ENCODE peak calls at places on chromosomes 6 and 20, in five cellular contexts. B, D, Y, O and I are unnamed samples.
A peak's percentile ranks its signal among the peaks of the same experiment; 100 is the strongest.

GRCh38 chr6:18415671-18416340 is 28.7 kb downstream of the RNF144B start:
- DNase-seq in B (no peak), D (no peak), Y (no peak), O (peak; percentile 51), I (peak; percentile 69)

GRCh38 chr20:1860446-1860845 is 34.8 kb upstream of the SIRPA start:
- DNase-seq in B (no peak), D (peak; percentile 78), Y (no peak), O (no peak), I (no peak)

GRCh38 chr20:11352041-11352440 is 565.7 kb upstream of the BTBD3 start:
- DNase-seq in B (no peak), D (no peak), Y (no peak), O (no peak), I (no peak)

GRCh38 chr6:150406948-150407347 is 38.1 kb downstream of the IYD start:
- DNase-seq in B (no peak), D (peak; percentile 48), Y (no peak), O (no peak), I (no peak)

GRCh38 chr6:169189686-169190085 is 64.0 kb downstream of the THBS2 start:
- DNase-seq in B (no peak), D (no peak), Y (no peak), O (no peak), I (no peak)

GRCh38 chr20:60203451-60203850 is 245.2 kb downstream of the CDH26 start:
- DNase-seq in B (no peak), D (no peak), Y (no peak), O (no peak), I (no peak)

GRCh38 chr6:149840345-149841075 is 23.6 kb downstream of the LRP11 start:
- DNase-seq in B (no peak), D (peak; percentile 68), Y (peak; percentile 69), O (peak; percentile 81), I (peak; percentile 91)

GRCh38 chr6:138520463-138520862 is 21.2 kb upstream of the NHSL1 start:
- DNase-seq in B (no peak), D (peak; percentile 59), Y (no peak), O (no peak), I (no peak)

GRCh38 chr6:141989706-141989959 is 143.1 kb upstream of the GJE1 start:
- DNase-seq in B (no peak), D (no peak), Y (no peak), O (no peak), I (no peak)

GRCh38 chr6:25922301-25922700 is 8.2 kb downstream of the SLC17A2 start:
- DNase-seq in B (no peak), D (peak; percentile 29), Y (no peak), O (no peak), I (peak; percentile 12)

GRCh38 chr20:25389381-25389857 is 1.2 kb downstream of the ABHD12 start:
- DNase-seq in B (no peak), D (peak; percentile 41), Y (no peak), O (no peak), I (no peak)

GRCh38 chr20:50915424-50915823 is 15.8 kb downstream of the ADNP start:
- DNase-seq in B (no peak), D (peak; percentile 70), Y (no peak), O (no peak), I (peak; percentile 85)

GRCh38 chr20:44228465-44229258 is 18.1 kb upstream of the OSER1 start:
- DNase-seq in B (no peak), D (no peak), Y (no peak), O (no peak), I (no peak)

GRCh38 chr6:6840831-6841263 is 252.3 kb downstream of the LY86 start:
- DNase-seq in B (no peak), D (no peak), Y (no peak), O (no peak), I (no peak)

GRCh38 chr20:48893374-48893773 is 28.1 kb upstream of the ARFGEF2 start:
- DNase-seq in B (no peak), D (no peak), Y (no peak), O (no peak), I (no peak)

GRCh38 chr6:81894788-81895221 is 142.3 kb upstream of the TENT5A start:
- DNase-seq in B (no peak), D (no peak), Y (no peak), O (no peak), I (no peak)

GRCh38 chr20:24951536-24952047 is 2.5 kb downstream of the CST7 start:
- DNase-seq in B (no peak), D (no peak), Y (no peak), O (no peak), I (no peak)

GRCh38 chr20:13873814-13874213 is 89.0 kb downstream of the NDUFAF5 start:
- DNase-seq in B (no peak), D (no peak), Y (no peak), O (no peak), I (no peak)

GRCh38 chr6:13914346-13914745 is 10.4 kb upstream of the RNF182 start:
- DNase-seq in B (no peak), D (no peak), Y (no peak), O (no peak), I (no peak)

GRCh38 chr6:10418862-10419748 is 4.2 kb upstream of the TFAP2A start:
- DNase-seq in B (no peak), D (no peak), Y (no peak), O (no peak), I (no peak)

GRCh38 chr20:47481330-47482216 is 20.1 kb upstream of the NCOA3 start:
- DNase-seq in B (no peak), D (no peak), Y (no peak), O (no peak), I (no peak)

GRCh38 chr6:129475477-129476247 is 234.3 kb downstream of the ARHGAP18 start:
- DNase-seq in B (no peak), D (no peak), Y (no peak), O (no peak), I (no peak)

GRCh38 chr6:55175078-55175777 is 913 bp downstream of the HCRTR2 start:
- DNase-seq in B (no peak), D (no peak), Y (no peak), O (no peak), I (no peak)

GRCh38 chr6:146871613-146872465 is 273.1 kb downstream of the ADGB start:
- DNase-seq in B (peak; percentile 70), D (no peak), Y (no peak), O (no peak), I (no peak)

GRCh38 chr6:131858765-131859490 is 51.1 kb downstream of the ENPP1 start:
- DNase-seq in B (peak; percentile 49), D (peak; percentile 16), Y (no peak), O (no peak), I (peak; percentile 66)

GRCh38 chr20:51428451-51429143 is 113.9 kb downstream of the NFATC2 start:
- DNase-seq in B (no peak), D (peak; percentile 59), Y (no peak), O (no peak), I (peak; percentile 24)

GRCh38 chr6:156991971-156992370 is 214.8 kb downstream of the ARID1B start:
- DNase-seq in B (no peak), D (no peak), Y (no peak), O (no peak), I (no peak)

GRCh38 chr6:164612731-164613130 is 696.7 kb downstream of the C6orf118 start:
- DNase-seq in B (no peak), D (no peak), Y (no peak), O (no peak), I (no peak)

GRCh38 chr6:26272171-26272631 is 92.8 kb upstream of the BTN3A2 start:
- DNase-seq in B (no peak), D (no peak), Y (peak; percentile 69), O (no peak), I (no peak)

GRCh38 chr6:70857387-70858077 is 99.3 kb downstream of the B3GAT2 start:
- DNase-seq in B (no peak), D (no peak), Y (no peak), O (no peak), I (no peak)

GRCh38 chr6:33014841-33015634 is 5.6 kb upstream of the HLA-DOA start:
- DNase-seq in B (peak; percentile 43), D (peak; percentile 92), Y (no peak), O (no peak), I (peak; percentile 73)

GRCh38 chr6:119758385-119758784 is 408.8 kb upstream of the MAN1A1 start:
- DNase-seq in B (no peak), D (no peak), Y (no peak), O (no peak), I (no peak)

GRCh38 chr6:71248306-71248705 is 40.3 kb upstream of the OGFRL1 start:
- DNase-seq in B (peak; percentile 26), D (peak; percentile 60), Y (no peak), O (no peak), I (peak; percentile 90)

GRCh38 chr20:58603656-58604184 is 47.4 kb upstream of the STX16 start:
- DNase-seq in B (peak; percentile 25), D (peak; percentile 38), Y (no peak), O (no peak), I (peak; percentile 73)

GRCh38 chr6:157479464-157480303 is 98.7 kb downstream of the ZDHHC14 start:
- DNase-seq in B (no peak), D (no peak), Y (no peak), O (no peak), I (no peak)

GRCh38 chr6:142534484-142534883 is 232.7 kb downstream of the ADGRG6 start:
- DNase-seq in B (no peak), D (no peak), Y (no peak), O (no peak), I (no peak)

GRCh38 chr20:17556842-17557674 is 12.8 kb upstream of the DSTN start:
- DNase-seq in B (no peak), D (peak; percentile 47), Y (peak; percentile 69), O (peak; percentile 24), I (peak; percentile 71)

GRCh38 chr6:120996340-120996739 is 337.9 kb downstream of the TBC1D32 start:
- DNase-seq in B (no peak), D (no peak), Y (no peak), O (no peak), I (no peak)

GRCh38 chr6:121006024-121006423 is 328.3 kb downstream of the TBC1D32 start:
- DNase-seq in B (no peak), D (no peak), Y (no peak), O (no peak), I (no peak)

GRCh38 chr6:120994573-120994967 is 339.7 kb downstream of the TBC1D32 start:
- DNase-seq in B (no peak), D (no peak), Y (no peak), O (no peak), I (no peak)

GRCh38 chr6:121000381-121000780 is 333.9 kb downstream of the TBC1D32 start:
- DNase-seq in B (no peak), D (no peak), Y (no peak), O (no peak), I (no peak)
- H3K4me3 ChIP-seq in B (no peak overlapping the region), D (no peak overlapping the region), Y (no peak overlapping the region), O (no peak overlapping the region), I (no peak overlapping the region)

GRCh38 chr6:100417037-100417436 is 47.7 kb downstream of the SIM1 start:
- DNase-seq in B (no peak), D (no peak), Y (no peak), O (no peak), I (no peak)
- TF ChIP-seq CTCF in B (no peak), D (no peak), Y (no peak), O (no peak), I (no peak)

GRCh38 chr20:62203378-62204030 is 16.6 kb downstream of the HRH3 start:
- DNase-seq in B (no peak), D (peak; percentile 35), Y (no peak), O (peak; percentile 5), I (no peak)
- H3K4me3 ChIP-seq in B (no peak overlapping the region), D (no peak overlapping the region), Y (no peak overlapping the region), O (no peak overlapping the region), I (no peak overlapping the region)

GRCh38 chr20:33992923-33993799 is 550 bp upstream of the RALY start:
- DNase-seq in B (peak; percentile 98), D (peak; percentile 99), Y (peak; percentile 99), O (peak; percentile 99), I (peak; percentile 97)
- TF ChIP-seq CTCF in B (no peak), D (no peak), Y (peak; percentile 18), O (no peak), I (no peak)

GRCh38 chr6:43645613-43645964 is 753 bp downstream of the RSPH9 start:
- DNase-seq in B (no peak), D (no peak), Y (no peak), O (no peak), I (no peak)
- H3K4me3 ChIP-seq in B (peak overlapping the region; percentile 47), D (peak overlapping the region; percentile 55), Y (peak overlapping the region; percentile 27), O (peak overlapping the region; percentile 54), I (peak overlapping the region; percentile 46)